ENCODE peak calls at places on chromosomes 13 and 19, in eight cellular contexts. A is dorsolateral prefrontal cortex, F is neural crest cell, L is right atrium auricular region, R is pancreas, V is Calu3, Z is astrocyte, O is mucosa of descending colon. N is an unnamed sample.

GRCh38 chr19:49533551-49534488 is 6.0 kb downstream of the RCN3 start:
- DNase-seq in A (peak), F (peak), L (peak), R (peak), V (peak), Z (no peak), O (peak), N (peak)

GRCh38 chr13:27968316-27969072 is 621 bp downstream of the CDX2 start:
- DNase-seq in A (no peak), F (no peak), L (no peak), R (peak), V (no peak), Z (no peak), O (no peak), N (peak)

GRCh38 chr13:102195566-102196462 is 206.0 kb downstream of the FGF14 start:
- DNase-seq in A (no peak), F (no peak), L (no peak), R (no peak), V (no peak), Z (peak), O (no peak), N (no peak)

GRCh38 chr13:107276936-107277335 is 709.0 kb upstream of the ARGLU1 start:
- DNase-seq in A (no peak), F (no peak), L (no peak), R (no peak), V (no peak), Z (no peak), O (no peak), N (no peak)

GRCh38 chr13:26502826-26503225 is 54.7 kb upstream of the WASF3 start:
- DNase-seq in A (no peak), F (no peak), L (peak), R (no peak), V (no peak), Z (peak), O (no peak), N (no peak)

GRCh38 chr19:7417671-7418324 is 69.1 kb downstream of the ARHGEF18 start:
- DNase-seq in A (no peak), F (no peak), L (no peak), R (no peak), V (no peak), Z (peak), O (no peak), N (no peak)

GRCh38 chr19:12779162-12779993 is 4.0 kb upstream of the HOOK2 start:
- DNase-seq in A (no peak), F (peak), L (peak), R (peak), V (peak), Z (peak), O (peak), N (no peak)

GRCh38 chr13:108947551-108948030 is 318.2 kb downstream of the MYO16 start:
- DNase-seq in A (no peak), F (no peak), L (no peak), R (no peak), V (no peak), Z (peak), O (no peak), N (no peak)

GRCh38 chr13:40665754-40666057 is 735 bp downstream of the FOXO1 start:
- DNase-seq in A (no peak), F (no peak), L (no peak), R (no peak), V (no peak), Z (peak), O (no peak), N (peak)

GRCh38 chr19:38735257-38735686 is 9.0 kb downstream of the CAPN12 start:
- DNase-seq in A (no peak), F (no peak), L (no peak), R (peak), V (peak), Z (no peak), O (peak), N (peak)

GRCh38 chr19:16444273-16444597 is 27.5 kb downstream of the EPS15L1 start:
- DNase-seq in A (no peak), F (no peak), L (no peak), R (no peak), V (no peak), Z (no peak), O (no peak), N (no peak)

GRCh38 chr13:100349594-100349993 is 239.0 kb downstream of the GGACT start:
- DNase-seq in A (no peak), F (no peak), L (no peak), R (no peak), V (no peak), Z (no peak), O (no peak), N (no peak)

GRCh38 chr19:27925202-27925601 is 1287.7 kb downstream of the UQCRFS1 start:
- DNase-seq in A (no peak), F (no peak), L (no peak), R (no peak), V (no peak), Z (no peak), O (no peak), N (no peak)

GRCh38 chr19:12544401-12544876 is 6.8 kb downstream of the ZNF564 start:
- DNase-seq in A (no peak), F (no peak), L (no peak), R (no peak), V (no peak), Z (peak), O (no peak), N (no peak)

GRCh38 chr13:40026741-40027140 is 371.3 kb downstream of the COG6 start:
- DNase-seq in A (no peak), F (no peak), L (no peak), R (no peak), V (no peak), Z (no peak), O (no peak), N (no peak)

GRCh38 chr13:34129422-34129821 is 311.5 kb downstream of the RFC3 start:
- DNase-seq in A (no peak), F (no peak), L (no peak), R (no peak), V (no peak), Z (no peak), O (no peak), N (no peak)

GRCh38 chr13:20121154-20121515 is 39.7 kb downstream of the GJA3 start:
- DNase-seq in A (no peak), F (no peak), L (no peak), R (no peak), V (peak), Z (no peak), O (no peak), N (no peak)

GRCh38 chr19:14413765-14414171 is 5.4 kb downstream of the DDX39A start:
- DNase-seq in A (no peak), F (no peak), L (no peak), R (no peak), V (no peak), Z (peak), O (no peak), N (no peak)

GRCh38 chr13:94322925-94323324 is 156.6 kb downstream of the DCT start:
- DNase-seq in A (no peak), F (no peak), L (no peak), R (no peak), V (no peak), Z (no peak), O (no peak), N (no peak)

GRCh38 chr13:98303858-98304257 is 126.8 kb upstream of the RNF113B start:
- DNase-seq in A (no peak), F (no peak), L (no peak), R (no peak), V (no peak), Z (no peak), O (no peak), N (no peak)

GRCh38 chr19:15869109-15869555 is 28.7 kb downstream of the CYP4F2 start:
- DNase-seq in A (no peak), F (no peak), L (no peak), R (peak), V (peak), Z (no peak), O (no peak), N (no peak)

GRCh38 chr13:52849727-52850395 is 1.4 kb upstream of the PCDH8 start:
- DNase-seq in A (no peak), F (no peak), L (no peak), R (no peak), V (no peak), Z (no peak), O (no peak), N (no peak)

GRCh38 chr13:47025791-47026419 is 129.1 kb upstream of the HTR2A start:
- DNase-seq in A (no peak), F (no peak), L (no peak), R (no peak), V (no peak), Z (peak), O (no peak), N (no peak)

GRCh38 chr13:23686948-23687347 is 116.7 kb downstream of the TNFRSF19 start:
- DNase-seq in A (no peak), F (no peak), L (no peak), R (no peak), V (no peak), Z (no peak), O (no peak), N (no peak)

GRCh38 chr19:934865-935422 is 9.1 kb downstream of the ARID3A start:
- DNase-seq in A (no peak), F (no peak), L (peak), R (peak), V (peak), Z (peak), O (peak), N (no peak)

GRCh38 chr13:67147257-67148218 is 82.6 kb downstream of the PCDH9 start:
- DNase-seq in A (no peak), F (no peak), L (no peak), R (no peak), V (no peak), Z (peak), O (no peak), N (no peak)

DNA sequence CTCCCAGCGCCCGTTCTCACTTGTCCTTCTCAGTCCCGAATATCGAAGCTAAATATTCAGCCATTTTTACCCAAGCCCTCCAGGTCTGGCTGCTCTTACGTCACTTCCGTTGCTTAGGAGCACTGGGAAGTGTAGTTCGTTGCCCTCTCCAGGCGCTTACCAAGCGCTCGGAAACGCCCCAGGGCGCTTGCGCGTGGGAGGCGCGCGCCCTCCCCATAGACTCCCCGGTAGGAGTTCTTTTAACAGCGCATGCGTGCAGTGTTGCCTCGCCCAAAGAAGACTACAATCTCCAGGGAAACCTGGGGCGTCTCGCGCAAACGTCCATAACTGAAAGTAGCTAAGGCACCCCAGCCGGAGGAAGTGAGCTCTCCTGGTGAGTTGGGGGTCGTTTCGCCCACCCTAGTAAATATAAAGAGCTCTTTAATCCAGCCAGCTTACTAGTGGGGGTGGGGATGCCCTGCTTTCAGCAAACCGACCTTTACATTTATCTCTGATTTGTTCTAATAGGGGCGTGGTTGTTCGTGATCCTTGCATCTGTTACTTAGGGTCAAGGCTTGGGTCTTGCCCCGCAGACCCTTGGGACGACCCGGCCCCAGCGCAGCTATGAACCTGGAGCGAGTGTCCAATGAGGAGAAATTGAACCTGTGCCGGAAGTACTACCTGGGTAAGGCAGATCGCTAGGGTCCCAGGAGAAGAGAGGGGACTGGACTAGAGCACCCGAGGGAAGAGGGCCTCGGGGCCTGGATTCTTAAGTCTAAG is at the start of the genes PSENEN and U2AF1L4:
- DNase-seq in A (peak), F (peak), L (peak), R (peak), V (peak), Z (peak), O (peak), N (peak)
- TF ChIP-seq CTCF in A (no peak), F (no peak), L (no peak), R (no peak), V (no peak), Z (no peak), O (no peak), N (no peak)

GRCh38 chr13:54536112-54536511 is 1507.5 kb downstream of the OLFM4 start:
- DNase-seq in A (no peak), F (no peak), L (no peak), R (no peak), V (no peak), Z (no peak), O (no peak), N (no peak)
- TF ChIP-seq CTCF in A (peak), F (peak), L (peak), R (no peak), V (no peak), Z (no peak), O (no peak), N (peak)

GRCh38 chr19:19321143-19321577 is 531 bp downstream of the MAU2 start:
- DNase-seq in A (no peak), F (no peak), L (no peak), R (no peak), V (no peak), Z (no peak), O (no peak), N (peak)
- TF ChIP-seq CTCF in A (no peak), F (no peak), L (no peak), R (no peak), V (no peak), Z (no peak), O (no peak), N (no peak)

GRCh38 chr13:32031025-32031814 is at the start of gene FRY:
- DNase-seq in A (peak), F (peak), L (peak), R (peak), V (peak), Z (peak), O (peak), N (peak)
- TF ChIP-seq CTCF in A (no peak), F (no peak), L (peak), R (no peak), V (no peak), Z (no peak), O (no peak), N (no peak)

DNA sequence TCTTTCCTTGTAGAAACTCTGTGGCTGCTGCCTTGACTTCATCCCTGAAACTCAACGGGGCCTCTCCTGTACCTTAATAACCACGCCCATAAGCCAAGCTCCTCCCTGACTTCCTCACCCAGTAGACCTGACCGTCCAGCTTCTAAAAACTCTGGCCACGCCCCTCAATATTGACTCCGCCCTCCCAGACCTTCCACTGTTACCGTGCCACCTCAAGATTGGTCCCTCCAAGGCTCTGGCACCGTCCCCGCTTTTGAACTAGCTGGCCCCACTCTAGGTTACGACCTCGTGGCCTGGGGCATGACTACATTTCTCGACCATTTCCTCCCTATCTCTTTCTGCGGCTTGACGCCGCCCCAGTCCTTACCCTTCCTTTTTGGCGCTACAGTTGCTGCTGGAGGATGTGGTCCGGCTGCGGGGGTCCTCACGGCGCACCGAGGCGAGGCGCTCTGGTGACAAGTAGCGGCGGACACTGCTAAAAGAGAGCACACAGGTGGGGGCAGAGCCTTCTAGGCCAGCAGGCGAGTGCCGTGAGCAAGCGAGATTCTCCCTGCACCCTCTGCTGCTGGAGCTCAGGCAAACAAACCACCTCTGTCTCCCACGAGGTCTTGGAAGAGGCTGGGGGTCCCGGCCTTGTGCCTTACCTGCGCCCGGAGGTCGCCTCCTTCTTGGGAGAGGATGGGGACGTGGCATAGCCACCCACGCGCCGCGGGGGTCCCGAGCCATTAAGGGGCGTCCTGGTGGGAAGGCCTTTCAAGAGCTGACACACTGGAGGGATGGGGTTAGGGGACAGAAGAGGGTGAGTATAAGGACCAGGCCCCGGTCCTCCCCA is 2.3 kb upstream of the EML2 start:
- DNase-seq in A (no peak), F (peak), L (peak), R (peak), V (peak), Z (peak), O (peak), N (peak)
- TF ChIP-seq CTCF in A (no peak), F (no peak), L (no peak), R (no peak), V (no peak), Z (no peak), O (no peak), N (no peak)

GRCh38 chr19:2232286-2233151 is 3.6 kb downstream of the PLEKHJ1 start:
- DNase-seq in A (no peak), F (no peak), L (no peak), R (no peak), V (no peak), Z (no peak), O (no peak), N (no peak)

GRCh38 chr19:2233601-2234280 is 2.4 kb downstream of the PLEKHJ1 start:
- DNase-seq in A (no peak), F (no peak), L (no peak), R (no peak), V (no peak), Z (no peak), O (no peak), N (no peak)

GRCh38 chr19:2230029-2230531 is 6.0 kb downstream of the PLEKHJ1 start:
- DNase-seq in A (no peak), F (no peak), L (no peak), R (no peak), V (no peak), Z (no peak), O (no peak), N (no peak)

GRCh38 chr19:2230807-2231533 is 5.2 kb downstream of the PLEKHJ1 start:
- DNase-seq in A (no peak), F (no peak), L (no peak), R (no peak), V (no peak), Z (no peak), O (no peak), N (no peak)

GRCh38 chr19:2231621-2232221 is 4.4 kb downstream of the PLEKHJ1 start:
- DNase-seq in A (no peak), F (peak), L (no peak), R (no peak), V (peak), Z (no peak), O (no peak), N (no peak)
- TF ChIP-seq CTCF in A (no peak), F (peak), L (peak), R (no peak), V (no peak), Z (peak), O (no peak), N (no peak)

DNA sequence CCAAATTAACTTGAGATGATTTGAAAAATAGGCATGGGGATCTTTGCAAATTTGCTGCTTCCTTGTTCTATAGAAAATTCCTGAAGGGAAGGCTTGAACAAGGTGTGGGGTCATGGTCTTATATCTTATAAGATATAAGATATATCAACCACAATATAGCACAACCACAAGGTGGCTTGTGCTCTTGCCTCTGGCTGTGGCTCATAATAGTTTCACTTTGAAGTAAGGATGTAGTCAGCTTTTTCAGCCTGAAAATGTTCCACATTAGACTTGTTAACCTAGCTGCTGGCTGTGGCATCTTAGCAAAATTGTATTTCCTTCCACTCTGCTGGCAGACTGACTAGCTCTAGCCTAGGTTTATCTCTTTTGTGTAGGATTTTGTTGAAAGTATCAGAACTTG is 169.7 kb downstream of the KLF5 start:
- DNase-seq in A (no peak), F (no peak), L (no peak), R (no peak), V (no peak), Z (no peak), O (no peak), N (no peak)
- TF ChIP-seq CTCF in A (no peak), F (no peak), L (no peak), R (no peak), V (no peak), Z (no peak), O (no peak), N (no peak)

DNA sequence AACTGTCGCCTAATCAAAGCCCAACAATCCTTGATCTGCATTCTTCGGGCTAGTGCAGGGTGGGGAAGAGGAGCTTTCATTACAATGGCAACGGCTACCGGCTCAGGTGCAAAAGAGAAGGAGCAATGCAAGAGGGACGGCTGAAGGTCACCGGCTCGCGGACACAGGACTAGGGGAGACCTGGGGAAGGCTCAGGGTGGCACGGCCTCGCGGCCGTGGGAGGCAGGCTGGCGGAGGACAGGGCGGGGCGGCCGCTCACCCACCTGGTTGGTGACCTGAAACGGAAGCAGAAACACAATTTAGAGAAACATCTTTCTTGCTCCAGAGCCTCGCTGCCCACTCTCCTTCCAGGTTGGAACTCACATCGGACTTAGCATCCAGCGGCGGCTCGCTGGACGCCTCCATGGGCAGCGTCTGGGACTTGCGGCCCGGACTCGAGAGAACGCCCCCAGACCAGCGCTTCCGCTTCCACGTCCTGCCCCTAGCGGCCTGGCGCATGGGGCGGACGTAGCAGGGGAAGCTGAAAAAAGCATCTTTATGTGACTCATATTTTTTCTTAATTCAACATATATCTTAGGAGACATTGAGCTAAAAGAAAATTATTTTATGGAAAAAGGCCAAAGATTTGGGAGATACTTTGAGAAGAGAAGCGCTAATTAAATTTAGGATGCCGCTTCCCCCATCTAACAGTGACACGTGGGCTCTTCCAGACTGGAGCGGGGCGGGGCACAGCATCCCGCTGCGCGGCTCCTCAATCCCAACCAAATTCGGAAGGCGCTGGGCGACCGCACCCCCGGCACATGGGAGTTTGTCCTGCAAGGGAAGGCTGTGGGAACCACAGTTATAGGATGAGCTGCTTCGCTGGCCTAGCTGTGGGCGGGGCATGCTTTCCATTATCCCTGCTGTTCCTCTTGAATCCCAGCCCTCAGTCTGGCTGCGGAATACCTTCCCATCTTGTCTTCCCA is at the start of gene COMMD6:
- DNase-seq in A (peak), F (peak), L (peak), R (peak), V (peak), Z (peak), O (peak), N (peak)
- TF ChIP-seq CTCF in A (peak), F (peak), L (peak), R (peak), V (no peak), Z (no peak), O (peak), N (peak)

GRCh38 chr13:50209646-50210045 is 194.4 kb downstream of the KCNRG start:
- DNase-seq in A (no peak), F (no peak), L (no peak), R (no peak), V (no peak), Z (no peak), O (no peak), N (no peak)

GRCh38 chr13:50213526-50213925 is 198.3 kb downstream of the KCNRG start:
- DNase-seq in A (no peak), F (no peak), L (no peak), R (no peak), V (no peak), Z (no peak), O (no peak), N (no peak)

GRCh38 chr13:50214514-50214913 is 199.3 kb downstream of the KCNRG start:
- DNase-seq in A (no peak), F (no peak), L (no peak), R (no peak), V (no peak), Z (no peak), O (no peak), N (no peak)

GRCh38 chr13:50203256-50204083 is 188.2 kb downstream of the KCNRG start:
- DNase-seq in A (no peak), F (no peak), L (no peak), R (no peak), V (no peak), Z (no peak), O (no peak), N (no peak)

GRCh38 chr13:50208826-50209335 is 193.6 kb downstream of the KCNRG start:
- DNase-seq in A (no peak), F (peak), L (peak), R (no peak), V (peak), Z (peak), O (peak), N (peak)
- TF ChIP-seq CTCF in A (no peak), F (no peak), L (no peak), R (no peak), V (no peak), Z (no peak), O (no peak), N (no peak)